ENCODE peak calls at places on chromosomes 13 and 19, in six cellular contexts. K is type B pancreatic cell, J is fibroblast of pulmonary artery, S is AG09319, G is putamen, Q is small intestine. I is an unnamed sample.

GRCh38 chr13:52961196-52961845 is 67.3 kb upstream of the OLFM4 start:
- DNase-seq in J (no peak), Q (no peak), K (no peak), S (no peak), G (no peak), I (no peak)

GRCh38 chr19:55069137-55069858 is 6.3 kb upstream of the RDH13 start:
- DNase-seq in S (no peak), G (no peak), K (no peak), Q (peak), J (peak), I (no peak)

GRCh38 chr13:101305981-101306411 is 110.3 kb downstream of the NALCN start:
- DNase-seq in K (no peak), S (no peak), G (no peak), J (no peak), Q (no peak), I (no peak)

GRCh38 chr19:41530761-41531301 is 45.1 kb upstream of the CEACAM21 start:
- DNase-seq in K (no peak), Q (no peak), S (no peak), J (peak), G (no peak), I (no peak)

GRCh38 chr19:30160996-30161655 is 211.1 kb upstream of the ZNF536 start:
- DNase-seq in G (no peak), J (no peak), S (no peak), K (no peak), Q (no peak), I (no peak)

GRCh38 chr13:50170447-50171037 is 155.3 kb downstream of the KCNRG start:
- DNase-seq in Q (no peak), S (no peak), K (no peak), J (peak), G (no peak), I (no peak)

GRCh38 chr13:33483471-33483870 is 197.9 kb upstream of the STARD13 start:
- DNase-seq in Q (no peak), S (no peak), G (no peak), K (no peak), J (no peak), I (no peak)

GRCh38 chr19:51664997-51665396 is 18.4 kb upstream of the SIGLEC14 start:
- DNase-seq in K (no peak), G (no peak), J (no peak), Q (no peak), S (no peak), I (no peak)

GRCh38 chr19:51030631-51031030 is 4.2 kb downstream of the KLK12 start:
- DNase-seq in J (no peak), Q (no peak), G (no peak), S (no peak), K (no peak), I (no peak)

GRCh38 chr19:16366433-16367268 is 42.0 kb downstream of the KLF2 start:
- DNase-seq in Q (no peak), J (no peak), K (no peak), S (no peak), G (no peak), I (no peak)

GRCh38 chr19:18519962-18520847 is 1.7 kb downstream of the ELL start:
- DNase-seq in G (no peak), Q (peak), K (no peak), S (no peak), J (peak), I (no peak)

GRCh38 chr19:52638601-52639000 is 446 bp upstream of the ZNF83 start:
- DNase-seq in J (no peak), S (no peak), K (no peak), Q (no peak), G (peak), I (peak)

GRCh38 chr19:3670796-3671679 is 29.2 kb downstream of the PIP5K1C start:
- DNase-seq in K (no peak), G (no peak), J (peak), Q (no peak), S (peak), I (no peak)

GRCh38 chr13:93225610-93226009 is 997 bp upstream of the GPC6 start:
- DNase-seq in J (no peak), Q (no peak), G (no peak), K (no peak), S (no peak), I (no peak)

GRCh38 chr19:27964165-27964564 is 1248.8 kb downstream of the UQCRFS1 start:
- DNase-seq in K (no peak), Q (no peak), J (peak), S (no peak), G (no peak), I (no peak)

GRCh38 chr13:105519766-105520165 is 1015.7 kb downstream of the EFNB2 start:
- DNase-seq in Q (no peak), G (no peak), J (no peak), K (no peak), S (no peak), I (peak)

I was measured in smooth muscle cell of the brain vasculature.